ENCODE peak calls at places on chromosomes 11 and 22, in seven cellular contexts. M, P, W, O, E, V and A are unnamed samples.

GRCh38 chr11:79342686-79343085 is 98.1 kb downstream of the TENM4 start:
- DNase-seq in O (no peak), V (peak; percentile 74), E (no peak), P (no peak), W (no peak), M (no peak), A (no peak)

GRCh38 chr11:21110378-21110777 is 441.0 kb downstream of the NELL1 start:
- DNase-seq in P (no peak), E (no peak), W (no peak), M (no peak), O (no peak), V (no peak), A (no peak)

GRCh38 chr22:41524809-41525449 is 19.3 kb downstream of the POLR3H start:
- DNase-seq in E (no peak), P (no peak), V (no peak), M (peak; percentile 54), O (peak; percentile 47), W (no peak), A (peak; percentile 87)

GRCh38 chr22:26812731-26813130 is 155.3 kb downstream of the MIAT start:
- DNase-seq in O (no peak), P (no peak), W (no peak), E (no peak), V (no peak), M (no peak), A (no peak)

GRCh38 chr11:44484211-44484610 is 81.3 kb upstream of the CD82 start:
- DNase-seq in E (no peak), P (no peak), O (no peak), M (peak; percentile 54), W (peak; percentile 57), V (no peak), A (peak; percentile 81)

GRCh38 chr22:30538280-30538679 is 8.3 kb downstream of the SEC14L6 start:
- DNase-seq in O (no peak), P (no peak), W (no peak), M (no peak), V (no peak), E (no peak), A (no peak)

GRCh38 chr11:134768463-134768862 is 356.4 kb upstream of the B3GAT1 start:
- DNase-seq in O (no peak), P (no peak), M (no peak), W (no peak), E (no peak), V (no peak), A (no peak)

GRCh38 chr11:126468102-126468521 is 112.6 kb downstream of the ST3GAL4 start:
- DNase-seq in P (no peak), W (no peak), O (no peak), M (no peak), E (no peak), V (no peak), A (no peak)

GRCh38 chr11:111967651-111968050 is 30.5 kb downstream of the DIXDC1 start:
- DNase-seq in P (no peak), M (no peak), O (no peak), E (no peak), V (no peak), W (no peak), A (no peak)

GRCh38 chr22:17191163-17191562 is 28.1 kb downstream of the ADA2 start:
- DNase-seq in O (no peak), E (no peak), W (no peak), V (no peak), P (no peak), M (no peak), A (peak; percentile 90)

GRCh38 chr22:21868651-21869050 is 1.2 kb upstream of the MAPK1 start:
- DNase-seq in W (no peak), P (no peak), O (no peak), E (no peak), V (no peak), M (no peak), A (no peak)

GRCh38 chr11:86954288-86955110 is 696 bp downstream of the FZD4 start:
- DNase-seq in P (no peak), V (no peak), E (no peak), W (no peak), M (peak; percentile 24), O (no peak), A (peak; percentile 88)

GRCh38 chr11:8671651-8672062 is 10.8 kb downstream of the TRIM66 start:
- DNase-seq in E (no peak), O (no peak), M (no peak), P (no peak), V (no peak), W (no peak), A (no peak)

GRCh38 chr11:19467904-19468303 is 227.2 kb upstream of the E2F8 start:
- DNase-seq in V (no peak), M (no peak), W (no peak), O (no peak), P (no peak), E (no peak), A (peak; percentile 74)

GRCh38 chr11:113701491-113701890 is 4.6 kb downstream of the TMPRSS5 start:
- DNase-seq in P (no peak), W (no peak), M (no peak), V (no peak), O (no peak), E (no peak), A (no peak)

GRCh38 chr11:6200975-6201374 is 2.0 kb downstream of the OR52W1 start:
- DNase-seq in M (no peak), E (no peak), O (no peak), W (no peak), P (no peak), V (no peak), A (no peak)

GRCh38 chr11:15006139-15006759 is 34.1 kb upstream of the CALCA start:
- DNase-seq in W (peak; percentile 82), M (no peak), E (no peak), O (no peak), V (peak; percentile 68), P (no peak), A (no peak)

GRCh38 chr11:330694-331314 is 10.1 kb upstream of the IFITM3 start:
- DNase-seq in P (no peak), E (no peak), W (no peak), V (no peak), O (no peak), M (no peak), A (peak; percentile 45)

GRCh38 chr22:20741634-20742581 is 32.0 kb upstream of the SERPIND1 start:
- DNase-seq in W (peak; percentile 65), P (no peak), M (peak; percentile 18), O (peak; percentile 36), E (no peak), V (no peak), A (peak; percentile 72)

GRCh38 chr11:87232320-87232719 is 194.6 kb downstream of the TMEM135 start:
- DNase-seq in O (no peak), P (no peak), M (no peak), V (no peak), E (no peak), W (no peak), A (no peak)

GRCh38 chr22:36546932-36547331 is 18.0 kb upstream of the EIF3D start:
- DNase-seq in O (no peak), P (no peak), V (no peak), E (no peak), W (no peak), M (peak; percentile 81), A (peak; percentile 94)

GRCh38 chr22:48093981-48094380 is 1331.5 kb downstream of the TBC1D22A start:
- DNase-seq in E (no peak), V (no peak), O (no peak), W (no peak), P (no peak), M (no peak), A (no peak)

GRCh38 chr22:46934746-46935491 is 172.5 kb downstream of the TBC1D22A start:
- DNase-seq in M (peak; percentile 89), P (no peak), E (no peak), O (no peak), V (no peak), W (peak; percentile 22), A (peak; percentile 95)